ENCODE peak calls at places on chromosomes 4 and X, in eight cellular contexts. One of them, this sample, is unnamed.

GRCh38 chrX:1387141-1387776 is 4.7 kb downstream of the SLC25A6 start:
- DNase-seq in stimulated activated naive B cell treated with anti-CD40 and anti-IgM and Interleukin-4, amounts not matched to agents 10 μg/mL and 1 μg/mL and 100 μg/mL, for 72 hours: no peak
- DNase-seq in naive B cell: no peak
- DNase-seq in glomerular endothelial cell: no peak
- DNase-seq in nephron progenitor cell: no peak
- DNase-seq in T-helper 9 cell: no peak
- DNase-seq in osteocyte: no peak
- DNase-seq in RWPE1: no peak
- DNase-seq in this sample: no peak

GRCh38 chrX:134624046-134624430 is 34.2 kb downstream of the PLAC1 start:
- DNase-seq in osteocyte: no peak
- DNase-seq in glomerular endothelial cell: no peak
- DNase-seq in T-helper 9 cell: no peak
- DNase-seq in RWPE1: no peak
- DNase-seq in naive B cell: no peak
- DNase-seq in nephron progenitor cell: no peak
- DNase-seq in stimulated activated naive B cell treated with anti-CD40 and anti-IgM and Interleukin-4, amounts not matched to agents 10 μg/mL and 1 μg/mL and 100 μg/mL, for 72 hours: no peak
- DNase-seq in this sample: no peak

GRCh38 chrX:69137371-69137881 is 27.8 kb downstream of the PJA1 start:
- DNase-seq in glomerular endothelial cell: no peak
- DNase-seq in naive B cell: no peak
- DNase-seq in stimulated activated naive B cell treated with anti-CD40 and anti-IgM and Interleukin-4, amounts not matched to agents 10 μg/mL and 1 μg/mL and 100 μg/mL, for 72 hours: no peak
- DNase-seq in osteocyte: no peak
- DNase-seq in RWPE1: no peak
- DNase-seq in nephron progenitor cell: peak
- DNase-seq in T-helper 9 cell: no peak
- DNase-seq in this sample: no peak

GRCh38 chrX:123665197-123665596 is 67.7 kb downstream of the THOC2 start:
- DNase-seq in RWPE1: peak
- DNase-seq in glomerular endothelial cell: no peak
- DNase-seq in stimulated activated naive B cell treated with anti-CD40 and anti-IgM and Interleukin-4, amounts not matched to agents 10 μg/mL and 1 μg/mL and 100 μg/mL, for 72 hours: no peak
- DNase-seq in osteocyte: no peak
- DNase-seq in nephron progenitor cell: no peak
- DNase-seq in T-helper 9 cell: no peak
- DNase-seq in naive B cell: no peak
- DNase-seq in this sample: no peak

GRCh38 chr4:178917756-178918155 is 1475.5 kb upstream of the AGA start:
- DNase-seq in T-helper 9 cell: no peak
- DNase-seq in naive B cell: no peak
- DNase-seq in stimulated activated naive B cell treated with anti-CD40 and anti-IgM and Interleukin-4, amounts not matched to agents 10 μg/mL and 1 μg/mL and 100 μg/mL, for 72 hours: no peak
- DNase-seq in glomerular endothelial cell: no peak
- DNase-seq in nephron progenitor cell: no peak
- DNase-seq in RWPE1: no peak
- DNase-seq in osteocyte: no peak
- DNase-seq in this sample: no peak

GRCh38 chrX:47956016-47956415 is 47.8 kb downstream of the ZNF182 start:
- DNase-seq in RWPE1: no peak
- DNase-seq in glomerular endothelial cell: no peak
- DNase-seq in T-helper 9 cell: no peak
- DNase-seq in stimulated activated naive B cell treated with anti-CD40 and anti-IgM and Interleukin-4, amounts not matched to agents 10 μg/mL and 1 μg/mL and 100 μg/mL, for 72 hours: no peak
- DNase-seq in naive B cell: no peak
- DNase-seq in nephron progenitor cell: no peak
- DNase-seq in osteocyte: no peak
- DNase-seq in this sample: no peak

GRCh38 chr4:1449475-1449832 is 43.2 kb upstream of the NKX1-1 start:
- DNase-seq in osteocyte: peak
- DNase-seq in stimulated activated naive B cell treated with anti-CD40 and anti-IgM and Interleukin-4, amounts not matched to agents 10 μg/mL and 1 μg/mL and 100 μg/mL, for 72 hours: no peak
- DNase-seq in T-helper 9 cell: no peak
- DNase-seq in naive B cell: no peak
- DNase-seq in glomerular endothelial cell: no peak
- DNase-seq in nephron progenitor cell: no peak
- DNase-seq in RWPE1: no peak
- DNase-seq in this sample: no peak

GRCh38 chrX:46330981-46331380 is 214.2 kb downstream of the ZNF674 start:
- DNase-seq in T-helper 9 cell: no peak
- DNase-seq in glomerular endothelial cell: no peak
- DNase-seq in nephron progenitor cell: no peak
- DNase-seq in osteocyte: no peak
- DNase-seq in naive B cell: no peak
- DNase-seq in stimulated activated naive B cell treated with anti-CD40 and anti-IgM and Interleukin-4, amounts not matched to agents 10 μg/mL and 1 μg/mL and 100 μg/mL, for 72 hours: no peak
- DNase-seq in RWPE1: no peak
- DNase-seq in this sample: no peak

GRCh38 chr4:163591614-163592020 is 97.1 kb downstream of the TMA16 start:
- DNase-seq in nephron progenitor cell: no peak
- DNase-seq in naive B cell: peak
- DNase-seq in stimulated activated naive B cell treated with anti-CD40 and anti-IgM and Interleukin-4, amounts not matched to agents 10 μg/mL and 1 μg/mL and 100 μg/mL, for 72 hours: no peak
- DNase-seq in T-helper 9 cell: no peak
- DNase-seq in osteocyte: no peak
- DNase-seq in RWPE1: no peak
- DNase-seq in glomerular endothelial cell: no peak
- DNase-seq in this sample: no peak

GRCh38 chr4:168652818-168653217 is 156.0 kb downstream of the PALLD start:
- DNase-seq in RWPE1: no peak
- DNase-seq in stimulated activated naive B cell treated with anti-CD40 and anti-IgM and Interleukin-4, amounts not matched to agents 10 μg/mL and 1 μg/mL and 100 μg/mL, for 72 hours: no peak
- DNase-seq in T-helper 9 cell: no peak
- DNase-seq in glomerular endothelial cell: no peak
- DNase-seq in naive B cell: no peak
- DNase-seq in osteocyte: no peak
- DNase-seq in nephron progenitor cell: no peak
- DNase-seq in this sample: no peak

GRCh38 chrX:64204252-64204651 is 1.3 kb downstream of the AMER1 start:
- DNase-seq in naive B cell: no peak
- DNase-seq in RWPE1: no peak
- DNase-seq in stimulated activated naive B cell treated with anti-CD40 and anti-IgM and Interleukin-4, amounts not matched to agents 10 μg/mL and 1 μg/mL and 100 μg/mL, for 72 hours: no peak
- DNase-seq in osteocyte: no peak
- DNase-seq in nephron progenitor cell: peak
- DNase-seq in T-helper 9 cell: no peak
- DNase-seq in glomerular endothelial cell: no peak
- DNase-seq in this sample: peak

GRCh38 chr4:20395160-20395773 is 143.6 kb downstream of the SLIT2 start:
- DNase-seq in naive B cell: no peak
- DNase-seq in stimulated activated naive B cell treated with anti-CD40 and anti-IgM and Interleukin-4, amounts not matched to agents 10 μg/mL and 1 μg/mL and 100 μg/mL, for 72 hours: no peak
- DNase-seq in nephron progenitor cell: peak
- DNase-seq in T-helper 9 cell: no peak
- DNase-seq in osteocyte: no peak
- DNase-seq in RWPE1: peak
- DNase-seq in glomerular endothelial cell: peak
- DNase-seq in this sample: no peak

GRCh38 chrX:28158019-28158777 is 176.9 kb upstream of the DCAF8L1 start:
- DNase-seq in T-helper 9 cell: no peak
- DNase-seq in glomerular endothelial cell: no peak
- DNase-seq in RWPE1: no peak
- DNase-seq in osteocyte: no peak
- DNase-seq in naive B cell: no peak
- DNase-seq in nephron progenitor cell: no peak
- DNase-seq in stimulated activated naive B cell treated with anti-CD40 and anti-IgM and Interleukin-4, amounts not matched to agents 10 μg/mL and 1 μg/mL and 100 μg/mL, for 72 hours: no peak
- DNase-seq in this sample: no peak

GRCh38 chr4:109701566-109702399 is 1.5 kb downstream of the CASP6 start:
- DNase-seq in glomerular endothelial cell: no peak
- DNase-seq in stimulated activated naive B cell treated with anti-CD40 and anti-IgM and Interleukin-4, amounts not matched to agents 10 μg/mL and 1 μg/mL and 100 μg/mL, for 72 hours: no peak
- DNase-seq in T-helper 9 cell: no peak
- DNase-seq in naive B cell: no peak
- DNase-seq in nephron progenitor cell: peak
- DNase-seq in RWPE1: no peak
- DNase-seq in osteocyte: no peak
- DNase-seq in this sample: no peak

GRCh38 chr4:112316333-112316732 is 19.2 kb downstream of the ALPK1 start:
- DNase-seq in glomerular endothelial cell: no peak
- DNase-seq in stimulated activated naive B cell treated with anti-CD40 and anti-IgM and Interleukin-4, amounts not matched to agents 10 μg/mL and 1 μg/mL and 100 μg/mL, for 72 hours: no peak
- DNase-seq in RWPE1: no peak
- DNase-seq in osteocyte: no peak
- DNase-seq in nephron progenitor cell: no peak
- DNase-seq in naive B cell: no peak
- DNase-seq in T-helper 9 cell: no peak
- DNase-seq in this sample: no peak

GRCh38 chrX:7283741-7284140 is 135.8 kb upstream of the PUDP start:
- DNase-seq in RWPE1: no peak
- DNase-seq in naive B cell: no peak
- DNase-seq in glomerular endothelial cell: no peak
- DNase-seq in T-helper 9 cell: no peak
- DNase-seq in osteocyte: no peak
- DNase-seq in nephron progenitor cell: no peak
- DNase-seq in stimulated activated naive B cell treated with anti-CD40 and anti-IgM and Interleukin-4, amounts not matched to agents 10 μg/mL and 1 μg/mL and 100 μg/mL, for 72 hours: no peak
- DNase-seq in this sample: no peak

GRCh38 chr4:91989914-91990313 is 313.9 kb upstream of the GRID2 start:
- DNase-seq in osteocyte: no peak
- DNase-seq in RWPE1: no peak
- DNase-seq in nephron progenitor cell: no peak
- DNase-seq in stimulated activated naive B cell treated with anti-CD40 and anti-IgM and Interleukin-4, amounts not matched to agents 10 μg/mL and 1 μg/mL and 100 μg/mL, for 72 hours: no peak
- DNase-seq in T-helper 9 cell: no peak
- DNase-seq in naive B cell: no peak
- DNase-seq in glomerular endothelial cell: no peak
- DNase-seq in this sample: no peak

GRCh38 chr4:123802933-123803332 is 406.3 kb downstream of the SPRY1 start:
- DNase-seq in glomerular endothelial cell: no peak
- DNase-seq in RWPE1: no peak
- DNase-seq in nephron progenitor cell: no peak
- DNase-seq in osteocyte: no peak
- DNase-seq in T-helper 9 cell: no peak
- DNase-seq in stimulated activated naive B cell treated with anti-CD40 and anti-IgM and Interleukin-4, amounts not matched to agents 10 μg/mL and 1 μg/mL and 100 μg/mL, for 72 hours: no peak
- DNase-seq in naive B cell: no peak
- DNase-seq in this sample: no peak

GRCh38 chr4:42519803-42520417 is 122.6 kb downstream of the SHISA3 start:
- DNase-seq in nephron progenitor cell: peak
- DNase-seq in naive B cell: peak
- DNase-seq in RWPE1: peak
- DNase-seq in glomerular endothelial cell: peak
- DNase-seq in stimulated activated naive B cell treated with anti-CD40 and anti-IgM and Interleukin-4, amounts not matched to agents 10 μg/mL and 1 μg/mL and 100 μg/mL, for 72 hours: peak
- DNase-seq in T-helper 9 cell: peak
- DNase-seq in osteocyte: no peak
- DNase-seq in this sample: no peak

GRCh38 chr4:83651846-83652245 is 115.9 kb downstream of the GPAT3 start:
- DNase-seq in naive B cell: no peak
- DNase-seq in T-helper 9 cell: no peak
- DNase-seq in glomerular endothelial cell: no peak
- DNase-seq in stimulated activated naive B cell treated with anti-CD40 and anti-IgM and Interleukin-4, amounts not matched to agents 10 μg/mL and 1 μg/mL and 100 μg/mL, for 72 hours: no peak
- DNase-seq in osteocyte: no peak
- DNase-seq in nephron progenitor cell: no peak
- DNase-seq in RWPE1: no peak
- DNase-seq in this sample: no peak

GRCh38 chr4:86970447-86971354 is 35.9 kb downstream of the AFF1 start:
- DNase-seq in naive B cell: no peak
- DNase-seq in RWPE1: no peak
- DNase-seq in glomerular endothelial cell: no peak
- DNase-seq in osteocyte: no peak
- DNase-seq in nephron progenitor cell: no peak
- DNase-seq in stimulated activated naive B cell treated with anti-CD40 and anti-IgM and Interleukin-4, amounts not matched to agents 10 μg/mL and 1 μg/mL and 100 μg/mL, for 72 hours: no peak
- DNase-seq in T-helper 9 cell: no peak
- DNase-seq in this sample: no peak

This sample was measured in coronary artery.